ENCODE peak calls at places on chromosomes 4 and X, in ten cellular contexts. One of them, this sample, is unnamed.

GRCh38 chrX:63929608-63930007 is 144.6 kb upstream of the ARHGEF9 start:
- DNase-seq in lung: no peak
- DNase-seq in mammary epithelial cell: no peak
- DNase-seq in neural crest cell: no peak
- DNase-seq in IMR-90: no peak
- DNase-seq in endothelial cell: no peak
- DNase-seq in PC-9: no peak
- DNase-seq in retinal pigment epithelial cell: no peak
- DNase-seq in AG04449: no peak
- DNase-seq in upper lobe of left lung: no peak
- DNase-seq in this sample: no peak

GRCh38 chrX:120514236-120514635 is 45.1 kb upstream of the LAMP2 start:
- DNase-seq in AG04449: no peak
- DNase-seq in retinal pigment epithelial cell: no peak
- DNase-seq in upper lobe of left lung: no peak
- DNase-seq in IMR-90: peak; percentile 25
- DNase-seq in mammary epithelial cell: peak; percentile 19
- DNase-seq in endothelial cell: peak; percentile 2
- DNase-seq in lung: no peak
- DNase-seq in neural crest cell: no peak
- DNase-seq in PC-9: no peak
- DNase-seq in this sample: peak; percentile 14

GRCh38 chrX:11600578-11600977 is 65.1 kb downstream of the ARHGAP6 start:
- DNase-seq in endothelial cell: no peak
- DNase-seq in PC-9: no peak
- DNase-seq in mammary epithelial cell: no peak
- DNase-seq in upper lobe of left lung: no peak
- DNase-seq in retinal pigment epithelial cell: no peak
- DNase-seq in IMR-90: no peak
- DNase-seq in neural crest cell: no peak
- DNase-seq in AG04449: no peak
- DNase-seq in lung: no peak
- DNase-seq in this sample: peak; percentile 0

GRCh38 chr4:22203436-22204011 is 255.0 kb upstream of the KCNIP4 start:
- DNase-seq in neural crest cell: no peak
- DNase-seq in upper lobe of left lung: no peak
- DNase-seq in retinal pigment epithelial cell: no peak
- DNase-seq in AG04449: peak; percentile 10
- DNase-seq in mammary epithelial cell: peak; percentile 48
- DNase-seq in IMR-90: no peak
- DNase-seq in lung: no peak
- DNase-seq in endothelial cell: no peak
- DNase-seq in PC-9: no peak
- DNase-seq in this sample: no peak

GRCh38 chr4:3313556-3314228 is 20.9 kb downstream of the RGS12 start:
- DNase-seq in lung: no peak
- DNase-seq in neural crest cell: no peak
- DNase-seq in IMR-90: no peak
- DNase-seq in AG04449: no peak
- DNase-seq in retinal pigment epithelial cell: no peak
- DNase-seq in endothelial cell: no peak
- DNase-seq in PC-9: no peak
- DNase-seq in mammary epithelial cell: no peak
- DNase-seq in upper lobe of left lung: no peak
- DNase-seq in this sample: no peak

GRCh38 chrX:24285082-24285481 is 28.8 kb downstream of the SUPT20HL2 start:
- DNase-seq in AG04449: no peak
- DNase-seq in endothelial cell: no peak
- DNase-seq in retinal pigment epithelial cell: no peak
- DNase-seq in upper lobe of left lung: no peak
- DNase-seq in PC-9: no peak
- DNase-seq in mammary epithelial cell: no peak
- DNase-seq in lung: no peak
- DNase-seq in IMR-90: no peak
- DNase-seq in neural crest cell: no peak
- DNase-seq in this sample: no peak

GRCh38 chr4:21765810-21766407 is 182.7 kb downstream of the KCNIP4 start:
- DNase-seq in endothelial cell: peak; percentile 51
- DNase-seq in IMR-90: peak; percentile 29
- DNase-seq in upper lobe of left lung: no peak
- DNase-seq in AG04449: no peak
- DNase-seq in mammary epithelial cell: peak; percentile 73
- DNase-seq in neural crest cell: peak; percentile 48
- DNase-seq in retinal pigment epithelial cell: peak; percentile 44
- DNase-seq in PC-9: peak; percentile 51
- DNase-seq in lung: no peak
- DNase-seq in this sample: no peak

GRCh38 chrX:70174754-70175153 is 2.5 kb upstream of the DGAT2L6 start:
- DNase-seq in neural crest cell: no peak
- DNase-seq in mammary epithelial cell: no peak
- DNase-seq in upper lobe of left lung: no peak
- DNase-seq in PC-9: no peak
- DNase-seq in lung: no peak
- DNase-seq in endothelial cell: no peak
- DNase-seq in IMR-90: peak; percentile 41
- DNase-seq in retinal pigment epithelial cell: no peak
- DNase-seq in AG04449: no peak
- DNase-seq in this sample: no peak

GRCh38 chr4:68906238-68907137 is 45.1 kb downstream of the UGT2A3 start:
- DNase-seq in neural crest cell: no peak
- DNase-seq in PC-9: no peak
- DNase-seq in lung: no peak
- DNase-seq in endothelial cell: peak; percentile 14
- DNase-seq in retinal pigment epithelial cell: no peak
- DNase-seq in AG04449: no peak
- DNase-seq in upper lobe of left lung: peak; percentile 17
- DNase-seq in mammary epithelial cell: peak; percentile 4
- DNase-seq in IMR-90: no peak
- DNase-seq in this sample: peak; percentile 45

GRCh38 chr4:77220841-77221613 is 64.0 kb downstream of the CCNG2 start:
- DNase-seq in retinal pigment epithelial cell: no peak
- DNase-seq in upper lobe of left lung: no peak
- DNase-seq in lung: peak; percentile 41
- DNase-seq in IMR-90: peak; percentile 54
- DNase-seq in neural crest cell: no peak
- DNase-seq in mammary epithelial cell: no peak
- DNase-seq in PC-9: no peak
- DNase-seq in endothelial cell: no peak
- DNase-seq in AG04449: no peak
- DNase-seq in this sample: no peak

GRCh38 chr4:71195932-71196331 is 142.9 kb upstream of the SLC4A4 start:
- DNase-seq in PC-9: no peak
- DNase-seq in IMR-90: peak; percentile 87
- DNase-seq in upper lobe of left lung: no peak
- DNase-seq in mammary epithelial cell: no peak
- DNase-seq in lung: no peak
- DNase-seq in endothelial cell: no peak
- DNase-seq in AG04449: peak; percentile 62
- DNase-seq in retinal pigment epithelial cell: no peak
- DNase-seq in neural crest cell: no peak
- DNase-seq in this sample: no peak

GRCh38 chr4:13765535-13765934 is 138.0 kb upstream of the BOD1L1 start:
- DNase-seq in retinal pigment epithelial cell: no peak
- DNase-seq in neural crest cell: no peak
- DNase-seq in PC-9: no peak
- DNase-seq in upper lobe of left lung: no peak
- DNase-seq in mammary epithelial cell: no peak
- DNase-seq in endothelial cell: no peak
- DNase-seq in lung: no peak
- DNase-seq in IMR-90: peak; percentile 6
- DNase-seq in AG04449: no peak
- DNase-seq in this sample: no peak

GRCh38 chr4:174635732-174636131 is 113.4 kb upstream of the HPGD start:
- DNase-seq in upper lobe of left lung: no peak
- DNase-seq in endothelial cell: no peak
- DNase-seq in mammary epithelial cell: no peak
- DNase-seq in PC-9: no peak
- DNase-seq in retinal pigment epithelial cell: no peak
- DNase-seq in neural crest cell: no peak
- DNase-seq in IMR-90: no peak
- DNase-seq in AG04449: no peak
- DNase-seq in lung: no peak
- DNase-seq in this sample: no peak

GRCh38 chrX:101595739-101596419 is 21.9 kb downstream of the ARMCX6 start:
- DNase-seq in retinal pigment epithelial cell: peak; percentile 30
- DNase-seq in AG04449: no peak
- DNase-seq in neural crest cell: peak; percentile 41
- DNase-seq in PC-9: peak; percentile 52
- DNase-seq in upper lobe of left lung: no peak
- DNase-seq in endothelial cell: peak; percentile 54
- DNase-seq in IMR-90: peak; percentile 75
- DNase-seq in mammary epithelial cell: peak; percentile 48
- DNase-seq in lung: peak; percentile 38
- DNase-seq in this sample: no peak

GRCh38 chrX:13495232-13495631 is 74.2 kb upstream of the EGFL6 start:
- DNase-seq in mammary epithelial cell: no peak
- DNase-seq in lung: no peak
- DNase-seq in AG04449: no peak
- DNase-seq in endothelial cell: no peak
- DNase-seq in retinal pigment epithelial cell: no peak
- DNase-seq in IMR-90: no peak
- DNase-seq in neural crest cell: no peak
- DNase-seq in upper lobe of left lung: no peak
- DNase-seq in PC-9: peak; percentile 55
- DNase-seq in this sample: no peak

GRCh38 chr4:182874158-182874855 is 42.9 kb downstream of the DCTD start:
- DNase-seq in mammary epithelial cell: no peak
- DNase-seq in upper lobe of left lung: no peak
- DNase-seq in IMR-90: no peak
- DNase-seq in neural crest cell: no peak
- DNase-seq in retinal pigment epithelial cell: no peak
- DNase-seq in AG04449: no peak
- DNase-seq in lung: no peak
- DNase-seq in endothelial cell: no peak
- DNase-seq in PC-9: no peak
- DNase-seq in this sample: no peak

GRCh38 chr4:133147922-133148689 is 988 bp upstream of the PCDH10 start:
- DNase-seq in AG04449: no peak
- DNase-seq in IMR-90: peak; percentile 21
- DNase-seq in PC-9: no peak
- DNase-seq in neural crest cell: peak; percentile 49
- DNase-seq in mammary epithelial cell: no peak
- DNase-seq in endothelial cell: peak; percentile 52
- DNase-seq in upper lobe of left lung: peak; percentile 66
- DNase-seq in retinal pigment epithelial cell: no peak
- DNase-seq in lung: no peak
- DNase-seq in this sample: no peak

GRCh38 chr4:138189212-138189611 is 52.9 kb downstream of the SLC7A11 start:
- DNase-seq in PC-9: no peak
- DNase-seq in lung: no peak
- DNase-seq in upper lobe of left lung: no peak
- DNase-seq in retinal pigment epithelial cell: no peak
- DNase-seq in neural crest cell: no peak
- DNase-seq in endothelial cell: no peak
- DNase-seq in IMR-90: no peak
- DNase-seq in mammary epithelial cell: no peak
- DNase-seq in AG04449: no peak
- DNase-seq in this sample: no peak

GRCh38 chrX:134525086-134525792 is 65.3 kb downstream of the HPRT1 start:
- DNase-seq in PC-9: no peak
- DNase-seq in AG04449: no peak
- DNase-seq in mammary epithelial cell: no peak
- DNase-seq in endothelial cell: no peak
- DNase-seq in upper lobe of left lung: no peak
- DNase-seq in IMR-90: peak; percentile 59
- DNase-seq in neural crest cell: no peak
- DNase-seq in retinal pigment epithelial cell: no peak
- DNase-seq in lung: no peak
- DNase-seq in this sample: no peak

DNA sequence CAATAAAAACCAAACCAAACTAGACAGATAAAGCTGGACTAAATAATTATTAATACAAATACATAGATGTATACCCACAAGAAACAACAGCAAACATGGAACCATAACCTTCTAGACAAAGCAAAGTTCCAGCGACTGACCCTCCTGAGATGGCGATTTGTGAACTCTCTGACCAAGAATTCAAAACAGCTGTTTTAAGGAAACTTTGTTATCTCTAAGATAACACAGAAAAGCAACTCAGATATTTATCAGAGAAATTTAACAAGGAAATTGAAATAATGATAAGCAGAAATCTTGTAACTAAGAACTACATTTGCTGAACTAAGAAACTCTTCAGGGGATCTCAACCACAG is 23.4 kb upstream of the MTHFD2L start:
- DNase-seq in upper lobe of left lung: no peak
- DNase-seq in lung: no peak
- DNase-seq in PC-9: no peak
- DNase-seq in IMR-90: no peak
- DNase-seq in AG04449: no peak
- DNase-seq in retinal pigment epithelial cell: no peak
- DNase-seq in neural crest cell: no peak
- DNase-seq in mammary epithelial cell: no peak
- DNase-seq in endothelial cell: no peak
- DNase-seq in this sample: no peak
- TF ChIP-seq CTCF in upper lobe of left lung: no peak
- TF ChIP-seq CTCF in lung: no peak
- TF ChIP-seq CTCF in PC-9: no peak
- TF ChIP-seq CTCF in IMR-90: no peak
- TF ChIP-seq CTCF in AG04449: no peak
- TF ChIP-seq CTCF in retinal pigment epithelial cell: no peak
- TF ChIP-seq CTCF in neural crest cell: no peak
- TF ChIP-seq CTCF in mammary epithelial cell: no peak
- TF ChIP-seq CTCF in endothelial cell: no peak
- TF ChIP-seq CTCF in this sample: no peak

GRCh38 chr4:143337600-143338287 is 1.1 kb downstream of the GAB1 start:
- DNase-seq in PC-9: no peak
- DNase-seq in AG04449: no peak
- DNase-seq in lung: peak; percentile 46
- DNase-seq in upper lobe of left lung: peak; percentile 30
- DNase-seq in mammary epithelial cell: peak; percentile 42
- DNase-seq in endothelial cell: peak; percentile 19
- DNase-seq in IMR-90: peak; percentile 58
- DNase-seq in retinal pigment epithelial cell: no peak
- DNase-seq in neural crest cell: peak; percentile 15
- DNase-seq in this sample: peak; percentile 66
- TF ChIP-seq CTCF in PC-9: no peak
- TF ChIP-seq CTCF in AG04449: no peak
- TF ChIP-seq CTCF in lung: no peak
- TF ChIP-seq CTCF in upper lobe of left lung: no peak
- TF ChIP-seq CTCF in mammary epithelial cell: no peak
- TF ChIP-seq CTCF in endothelial cell: no peak
- TF ChIP-seq CTCF in IMR-90: no peak
- TF ChIP-seq CTCF in retinal pigment epithelial cell: no peak
- TF ChIP-seq CTCF in neural crest cell: no peak
- TF ChIP-seq CTCF in this sample: peak; percentile 4

GRCh38 chr4:67565284-67565683 is 6.8 kb downstream of the STAP1 start:
- DNase-seq in neural crest cell: no peak
- DNase-seq in PC-9: no peak
- DNase-seq in lung: no peak
- DNase-seq in mammary epithelial cell: no peak
- DNase-seq in IMR-90: peak; percentile 22
- DNase-seq in upper lobe of left lung: no peak
- DNase-seq in AG04449: no peak
- DNase-seq in retinal pigment epithelial cell: no peak
- DNase-seq in endothelial cell: no peak
- DNase-seq in this sample: no peak
- TF ChIP-seq CTCF in neural crest cell: no peak
- TF ChIP-seq CTCF in PC-9: no peak
- TF ChIP-seq CTCF in lung: no peak
- TF ChIP-seq CTCF in mammary epithelial cell: no peak
- TF ChIP-seq CTCF in IMR-90: no peak
- TF ChIP-seq CTCF in upper lobe of left lung: no peak
- TF ChIP-seq CTCF in AG04449: no peak
- TF ChIP-seq CTCF in retinal pigment epithelial cell: no peak
- TF ChIP-seq CTCF in endothelial cell: no peak
- TF ChIP-seq CTCF in this sample: no peak

GRCh38 chrX:77961063-77961462 is 8.4 kb downstream of the PGAM4 start:
- DNase-seq in upper lobe of left lung: no peak
- DNase-seq in neural crest cell: no peak
- DNase-seq in IMR-90: no peak
- DNase-seq in PC-9: no peak
- DNase-seq in AG04449: no peak
- DNase-seq in mammary epithelial cell: no peak
- DNase-seq in lung: no peak
- DNase-seq in endothelial cell: no peak
- DNase-seq in retinal pigment epithelial cell: no peak
- DNase-seq in this sample: no peak
- TF ChIP-seq CTCF in upper lobe of left lung: no peak
- TF ChIP-seq CTCF in neural crest cell: no peak
- TF ChIP-seq CTCF in IMR-90: no peak
- TF ChIP-seq CTCF in PC-9: no peak
- TF ChIP-seq CTCF in AG04449: no peak
- TF ChIP-seq CTCF in mammary epithelial cell: no peak
- TF ChIP-seq CTCF in lung: no peak
- TF ChIP-seq CTCF in endothelial cell: no peak
- TF ChIP-seq CTCF in retinal pigment epithelial cell: no peak
- TF ChIP-seq CTCF in this sample: no peak

This sample was measured in Caco-2.